ENCODE peak calls at places on chromosomes 13 and 19, in six cellular contexts. One of them, this sample, is unnamed.

GRCh38 chr13:46909037-46909436 is 12.2 kb upstream of the HTR2A start:
- DNase-seq in PC-9: no peak
- DNase-seq in astrocyte of the cerebellum: no peak
- DNase-seq in cardiac muscle cell: no peak
- DNase-seq in psoas muscle: no peak
- DNase-seq in brain microvascular endothelial cell: no peak
- DNase-seq in this sample: no peak

GRCh38 chr13:109985871-109986270 is 199.5 kb upstream of the IRS2 start:
- DNase-seq in cardiac muscle cell: no peak
- DNase-seq in PC-9: no peak
- DNase-seq in astrocyte of the cerebellum: no peak
- DNase-seq in brain microvascular endothelial cell: no peak
- DNase-seq in psoas muscle: no peak
- DNase-seq in this sample: no peak

GRCh38 chr13:26230703-26231102 is 8.6 kb upstream of the RNF6 start:
- DNase-seq in cardiac muscle cell: peak
- DNase-seq in psoas muscle: no peak
- DNase-seq in astrocyte of the cerebellum: no peak
- DNase-seq in PC-9: no peak
- DNase-seq in brain microvascular endothelial cell: no peak
- DNase-seq in this sample: no peak

GRCh38 chr19:20565321-20566018 is at the start of gene ZNF737:
- DNase-seq in astrocyte of the cerebellum: peak
- DNase-seq in PC-9: peak
- DNase-seq in brain microvascular endothelial cell: peak
- DNase-seq in cardiac muscle cell: peak
- DNase-seq in psoas muscle: peak
- DNase-seq in this sample: peak

GRCh38 chr19:543912-544608 is at the start of gene GZMM:
- DNase-seq in cardiac muscle cell: no peak
- DNase-seq in astrocyte of the cerebellum: no peak
- DNase-seq in PC-9: no peak
- DNase-seq in psoas muscle: no peak
- DNase-seq in brain microvascular endothelial cell: no peak
- DNase-seq in this sample: no peak

GRCh38 chr19:27718262-27718661 is 1494.7 kb downstream of the UQCRFS1 start:
- DNase-seq in astrocyte of the cerebellum: no peak
- DNase-seq in PC-9: no peak
- DNase-seq in psoas muscle: no peak
- DNase-seq in brain microvascular endothelial cell: no peak
- DNase-seq in cardiac muscle cell: no peak
- DNase-seq in this sample: no peak

GRCh38 chr13:94009696-94010095 is 469.8 kb downstream of the DCT start:
- DNase-seq in astrocyte of the cerebellum: no peak
- DNase-seq in cardiac muscle cell: no peak
- DNase-seq in PC-9: no peak
- DNase-seq in psoas muscle: no peak
- DNase-seq in brain microvascular endothelial cell: peak
- DNase-seq in this sample: peak

GRCh38 chr13:46655727-46656180 is 102.8 kb downstream of the LRCH1 start:
- DNase-seq in psoas muscle: no peak
- DNase-seq in PC-9: peak
- DNase-seq in cardiac muscle cell: peak
- DNase-seq in brain microvascular endothelial cell: no peak
- DNase-seq in astrocyte of the cerebellum: no peak
- DNase-seq in this sample: peak

GRCh38 chr13:91351980-91352379 is 4.5 kb downstream of the MIR17HG start:
- DNase-seq in psoas muscle: no peak
- DNase-seq in astrocyte of the cerebellum: no peak
- DNase-seq in PC-9: no peak
- DNase-seq in brain microvascular endothelial cell: no peak
- DNase-seq in cardiac muscle cell: no peak
- DNase-seq in this sample: no peak

GRCh38 chr13:91348906-91349435 is 1.5 kb downstream of the MIR17HG start:
- DNase-seq in cardiac muscle cell: no peak
- DNase-seq in psoas muscle: peak
- DNase-seq in astrocyte of the cerebellum: peak
- DNase-seq in brain microvascular endothelial cell: peak
- DNase-seq in PC-9: peak
- DNase-seq in this sample: peak

GRCh38 chr13:91353494-91353893 is 6.0 kb downstream of the MIR17HG start:
- DNase-seq in astrocyte of the cerebellum: no peak
- DNase-seq in psoas muscle: no peak
- DNase-seq in cardiac muscle cell: no peak
- DNase-seq in brain microvascular endothelial cell: no peak
- DNase-seq in PC-9: no peak
- DNase-seq in this sample: no peak

GRCh38 chr13:91349992-91350911 is 2.8 kb downstream of the MIR17HG start:
- DNase-seq in cardiac muscle cell: no peak
- DNase-seq in psoas muscle: no peak
- DNase-seq in PC-9: no peak
- DNase-seq in brain microvascular endothelial cell: no peak
- DNase-seq in astrocyte of the cerebellum: no peak
- DNase-seq in this sample: no peak

DNA sequence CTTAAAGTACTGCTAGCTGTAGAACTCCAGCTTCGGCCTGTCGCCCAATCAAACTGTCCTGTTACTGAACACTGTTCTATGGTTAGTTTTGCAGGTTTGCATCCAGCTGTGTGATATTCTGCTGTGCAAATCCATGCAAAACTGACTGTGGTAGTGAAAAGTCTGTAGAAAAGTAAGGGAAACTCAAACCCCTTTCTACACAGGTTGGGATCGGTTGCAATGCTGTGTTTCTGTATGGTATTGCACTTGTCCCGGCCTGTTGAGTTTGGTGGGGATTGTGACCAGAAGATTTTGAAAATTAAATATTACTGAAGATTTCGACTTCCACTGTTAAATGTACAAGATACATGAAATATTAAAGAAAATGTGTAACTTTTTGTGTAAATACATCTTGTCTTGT is 3.6 kb downstream of the MIR17HG start:
- DNase-seq in PC-9: no peak
- DNase-seq in astrocyte of the cerebellum: no peak
- DNase-seq in brain microvascular endothelial cell: no peak
- DNase-seq in cardiac muscle cell: no peak
- DNase-seq in psoas muscle: no peak
- DNase-seq in this sample: no peak
- H3K4me3 ChIP-seq in PC-9: peak
- H3K4me3 ChIP-seq in astrocyte of the cerebellum: peak
- H3K4me3 ChIP-seq in brain microvascular endothelial cell: peak
- H3K4me3 ChIP-seq in cardiac muscle cell: peak
- H3K4me3 ChIP-seq in psoas muscle: no peak
- H3K4me3 ChIP-seq in this sample: no peak

GRCh38 chr19:37361994-37362393 is 8.9 kb upstream of the ZNF527 start:
- DNase-seq in astrocyte of the cerebellum: no peak
- DNase-seq in brain microvascular endothelial cell: peak
- DNase-seq in cardiac muscle cell: no peak
- DNase-seq in PC-9: no peak
- DNase-seq in psoas muscle: no peak
- DNase-seq in this sample: peak

DNA sequence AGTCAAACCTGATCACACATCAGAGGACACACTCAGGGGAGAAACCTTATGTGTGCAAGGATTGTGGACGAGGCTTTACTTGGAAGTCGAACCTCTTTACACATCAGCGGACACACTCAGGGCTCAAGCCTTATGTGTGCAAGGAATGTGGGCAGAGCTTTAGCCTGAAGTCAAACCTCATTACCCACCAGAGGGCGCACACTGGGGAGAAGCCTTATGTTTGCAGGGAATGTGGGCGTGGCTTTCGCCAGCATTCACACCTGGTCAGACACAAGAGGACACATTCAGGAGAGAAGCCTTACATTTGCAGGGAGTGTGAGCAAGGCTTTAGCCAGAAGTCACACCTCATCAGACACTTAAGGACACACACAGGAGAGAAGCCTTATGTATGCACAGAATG is 8.2 kb upstream of the ZNF527 start:
- DNase-seq in brain microvascular endothelial cell: no peak
- DNase-seq in cardiac muscle cell: peak
- DNase-seq in psoas muscle: no peak
- DNase-seq in PC-9: no peak
- DNase-seq in astrocyte of the cerebellum: no peak
- DNase-seq in this sample: peak
- TF ChIP-seq CTCF in brain microvascular endothelial cell: peak
- TF ChIP-seq CTCF in cardiac muscle cell: peak
- TF ChIP-seq CTCF in psoas muscle: no peak
- TF ChIP-seq CTCF in PC-9: peak
- TF ChIP-seq CTCF in astrocyte of the cerebellum: peak
- TF ChIP-seq CTCF in this sample: peak

DNA sequence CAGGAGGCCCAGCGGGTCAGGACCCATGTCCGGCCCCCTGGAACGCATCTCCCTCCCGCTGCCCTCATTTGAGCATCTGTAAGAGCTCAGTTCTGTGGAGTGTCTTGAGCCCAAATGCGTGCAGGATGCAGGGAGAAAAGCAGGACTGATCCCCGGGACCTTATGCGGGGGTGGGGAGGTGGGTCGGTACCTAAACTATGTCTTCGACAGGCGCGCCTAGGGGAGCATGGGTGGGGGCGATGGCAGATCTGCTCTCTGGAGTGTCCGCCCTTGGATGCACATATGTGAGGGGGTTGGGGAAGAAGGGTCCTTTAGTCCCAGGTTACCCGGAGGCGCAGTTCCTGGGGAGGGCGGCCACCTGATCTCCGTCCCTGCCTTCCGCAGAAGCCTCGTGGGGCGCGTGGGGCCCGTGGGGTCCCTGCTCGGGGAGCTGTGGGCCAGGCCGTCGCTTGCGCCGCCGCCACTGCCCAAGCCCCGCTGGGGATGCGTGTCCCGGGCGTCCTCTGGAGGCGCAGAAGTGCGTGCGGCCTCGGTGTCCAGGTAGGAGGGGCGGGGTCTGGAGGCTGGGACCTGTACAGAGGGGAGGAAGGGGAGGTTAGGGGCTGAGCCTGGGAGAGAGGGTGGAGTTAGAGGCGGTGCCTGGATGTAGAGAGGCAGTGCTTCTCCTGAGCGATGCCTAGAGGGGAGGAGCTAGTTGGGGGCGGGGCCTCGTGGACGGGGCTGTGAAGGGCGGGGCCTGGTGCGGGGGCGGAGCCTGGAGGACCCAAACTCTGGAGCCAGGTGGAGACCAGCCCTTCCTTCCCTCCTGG is 2.8 kb downstream of the CILP2 start:
- DNase-seq in astrocyte of the cerebellum: no peak
- DNase-seq in psoas muscle: peak
- DNase-seq in cardiac muscle cell: peak
- DNase-seq in PC-9: peak
- DNase-seq in brain microvascular endothelial cell: no peak
- DNase-seq in this sample: peak
- H3K4me3 ChIP-seq in astrocyte of the cerebellum: no peak
- H3K4me3 ChIP-seq in psoas muscle: peak
- H3K4me3 ChIP-seq in cardiac muscle cell: no peak
- H3K4me3 ChIP-seq in PC-9: peak
- H3K4me3 ChIP-seq in brain microvascular endothelial cell: peak
- H3K4me3 ChIP-seq in this sample: peak

DNA sequence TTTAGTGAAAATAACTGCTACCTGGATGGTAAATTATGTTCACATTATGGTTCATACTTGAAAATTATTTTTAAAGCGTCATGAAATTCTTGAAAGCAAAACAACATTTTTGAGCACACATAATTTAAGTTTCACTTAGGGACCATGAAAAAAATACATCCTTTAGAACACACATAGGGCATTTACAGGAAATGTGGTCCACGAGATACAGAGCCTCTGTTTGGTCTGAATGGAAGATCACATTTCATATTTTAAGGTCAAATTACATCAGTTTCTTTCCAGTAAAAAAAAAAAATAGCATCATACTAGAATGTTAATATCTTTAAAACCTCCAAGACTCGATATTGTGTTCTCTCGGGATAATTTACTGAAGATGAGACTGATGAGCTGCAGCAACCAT is 720.8 kb downstream of the DIAPH3 start:
- DNase-seq in psoas muscle: no peak
- DNase-seq in PC-9: no peak
- DNase-seq in brain microvascular endothelial cell: no peak
- DNase-seq in astrocyte of the cerebellum: no peak
- DNase-seq in cardiac muscle cell: no peak
- DNase-seq in this sample: peak
- TF ChIP-seq CTCF in psoas muscle: no peak
- TF ChIP-seq CTCF in PC-9: no peak
- TF ChIP-seq CTCF in brain microvascular endothelial cell: no peak
- TF ChIP-seq CTCF in astrocyte of the cerebellum: no peak
- TF ChIP-seq CTCF in cardiac muscle cell: no peak
- TF ChIP-seq CTCF in this sample: no peak

DNA sequence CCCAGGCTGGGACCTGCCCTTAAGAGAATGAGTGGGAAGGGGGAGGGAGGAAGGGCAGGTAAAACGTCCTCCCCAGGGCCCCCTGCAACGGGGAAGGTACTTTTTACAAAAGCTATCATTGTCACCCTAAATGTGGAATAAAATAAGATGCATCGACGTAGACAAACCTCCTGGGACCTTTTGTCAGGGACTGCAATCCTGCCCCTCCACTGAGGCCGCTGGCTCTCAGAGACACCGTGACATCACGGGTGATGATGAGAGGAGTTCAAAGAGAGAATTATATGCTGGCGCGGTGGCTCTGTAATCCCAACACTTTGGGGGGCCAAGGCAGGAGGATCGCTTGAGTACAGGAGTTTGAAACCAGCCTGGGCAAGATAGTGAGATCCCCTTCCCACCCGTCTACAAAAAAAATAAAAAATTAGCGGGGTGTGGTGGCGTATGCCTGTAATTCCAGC is 1.8 kb upstream of the MYBPC2 start:
- DNase-seq in PC-9: no peak
- DNase-seq in cardiac muscle cell: no peak
- DNase-seq in brain microvascular endothelial cell: no peak
- DNase-seq in psoas muscle: no peak
- DNase-seq in astrocyte of the cerebellum: no peak
- DNase-seq in this sample: no peak
- H3K4me3 ChIP-seq in PC-9: peak
- H3K4me3 ChIP-seq in cardiac muscle cell: no peak
- H3K4me3 ChIP-seq in brain microvascular endothelial cell: no peak
- H3K4me3 ChIP-seq in psoas muscle: peak
- H3K4me3 ChIP-seq in astrocyte of the cerebellum: peak
- H3K4me3 ChIP-seq in this sample: peak

DNA sequence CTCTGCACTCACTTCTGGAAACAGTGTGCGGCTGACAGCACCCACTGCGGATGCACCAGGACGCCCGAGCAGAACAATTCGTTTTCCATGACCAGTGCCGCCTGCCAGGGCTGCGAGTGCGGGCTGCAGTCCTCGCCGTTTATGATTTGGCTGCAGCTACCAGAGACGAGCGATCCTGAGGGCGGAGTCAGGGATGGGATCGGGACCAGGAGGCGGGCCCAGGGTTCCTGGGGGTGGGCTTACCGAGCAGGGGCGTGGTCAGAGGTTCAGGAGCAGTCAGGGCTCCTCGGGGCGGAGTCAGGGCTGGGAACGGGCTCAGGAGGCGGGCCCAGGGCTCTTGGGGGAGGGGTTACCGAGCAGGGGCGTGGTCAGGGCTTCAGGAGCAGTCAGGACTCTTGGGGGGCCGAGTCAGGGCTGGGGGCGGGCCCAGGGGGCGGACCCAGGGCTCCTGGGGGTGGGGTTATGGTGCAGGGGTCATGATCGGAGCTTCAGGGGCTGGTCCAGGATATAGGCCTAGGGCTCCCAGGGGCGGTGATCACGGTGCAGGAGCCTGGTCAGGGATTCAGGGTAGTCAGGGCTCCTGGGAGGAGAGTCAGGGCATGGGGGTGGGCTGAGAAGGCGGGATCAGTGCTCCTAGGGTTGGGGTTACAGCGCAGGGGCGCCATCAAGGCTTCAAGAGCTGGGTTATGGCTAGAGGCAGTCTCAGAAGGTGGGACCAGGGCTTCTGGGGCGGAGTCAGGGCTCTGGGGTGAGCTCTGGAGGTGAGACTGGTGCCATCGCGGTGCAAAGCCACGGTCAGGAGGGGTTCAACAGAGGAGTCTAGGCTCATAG is 1.7 kb downstream of the KLK4 start:
- DNase-seq in cardiac muscle cell: peak
- DNase-seq in brain microvascular endothelial cell: peak
- DNase-seq in astrocyte of the cerebellum: no peak
- DNase-seq in PC-9: peak
- DNase-seq in psoas muscle: no peak
- DNase-seq in this sample: peak
- TF ChIP-seq CTCF in cardiac muscle cell: no peak
- TF ChIP-seq CTCF in brain microvascular endothelial cell: no peak
- TF ChIP-seq CTCF in astrocyte of the cerebellum: no peak
- TF ChIP-seq CTCF in PC-9: no peak
- TF ChIP-seq CTCF in psoas muscle: no peak
- TF ChIP-seq CTCF in this sample: no peak